ENCODE peak calls at places on chromosomes 5 and 9, in eight cellular contexts. J, K, V, O, P, U, B and R are unnamed samples.

GRCh38 chr5:58314356-58315045 is 145.4 kb downstream of the PLK2 start:
- ATAC-seq in V (no peak), U (peak; percentile 82), J (peak; percentile 19), P (no peak), O (no peak), B (no peak), K (no peak), R (peak; percentile 35)

GRCh38 chr5:134328619-134329018 is 38.4 kb downstream of the CDKL3 start:
- ATAC-seq in V (no peak), B (no peak), J (no peak), O (no peak), U (no peak), P (no peak), K (no peak), R (no peak)

GRCh38 chr9:107587175-107587963 is 97.8 kb upstream of the KLF4 start:
- ATAC-seq in K (no peak), U (peak; percentile 84), B (no peak), J (no peak), P (no peak), V (peak; percentile 81), O (no peak), R (no peak)

GRCh38 chr9:22244141-22245011 is 202.2 kb upstream of the DMRTA1 start:
- ATAC-seq in J (no peak), P (peak; percentile 59), U (peak; percentile 91), B (no peak), V (peak; percentile 82), O (peak; percentile 93), K (peak; percentile 65), R (peak; percentile 57)

GRCh38 chr5:127754727-127755126 is 51.5 kb downstream of the CCDC192 start:
- ATAC-seq in B (no peak), O (no peak), J (no peak), K (no peak), V (no peak), U (peak; percentile 57), P (no peak), R (no peak)

GRCh38 chr9:15211994-15212501 is 95.0 kb downstream of the TTC39B start:
- ATAC-seq in V (peak; percentile 73), U (peak; percentile 11), B (no peak), O (peak; percentile 21), K (no peak), P (no peak), J (no peak), R (no peak)

GRCh38 chr5:14204785-14205321 is 61.7 kb downstream of the TRIO start:
- ATAC-seq in K (no peak), U (peak; percentile 68), B (no peak), P (no peak), J (no peak), V (peak; percentile 66), O (peak; percentile 67), R (peak; percentile 13)

GRCh38 chr5:38595149-38595725 is 38.8 kb upstream of the LIFR start:
- ATAC-seq in V (no peak), O (peak; percentile 42), K (no peak), P (no peak), U (no peak), B (no peak), J (peak; percentile 4), R (no peak)

GRCh38 chr5:171337207-171337562 is 28.1 kb downstream of the TLX3 start:
- ATAC-seq in U (no peak), B (no peak), K (no peak), J (no peak), P (no peak), V (no peak), O (no peak), R (no peak)

GRCh38 chr5:40333459-40334241 is 346.1 kb upstream of the PTGER4 start:
- ATAC-seq in P (peak; percentile 97), O (no peak), U (no peak), B (peak; percentile 95), V (no peak), K (no peak), J (peak; percentile 98), R (peak; percentile 97)

GRCh38 chr9:128099932-128100491 is 27.5 kb downstream of the PTGES2 start:
- ATAC-seq in K (no peak), U (peak; percentile 3), V (no peak), B (no peak), O (no peak), J (no peak), P (no peak), R (peak; percentile 37)

GRCh38 chr9:98942906-98943681 is 613 bp upstream of the COL15A1 start:
- ATAC-seq in O (no peak), U (no peak), B (no peak), K (no peak), P (no peak), V (no peak), J (no peak), R (no peak)

GRCh38 chr9:16333697-16334096 is 536.8 kb downstream of the BNC2 start:
- ATAC-seq in U (no peak), B (no peak), O (no peak), V (no peak), K (no peak), P (no peak), J (no peak), R (no peak)

GRCh38 chr5:81121273-81121672 is 111.8 kb upstream of the CKMT2 start:
- ATAC-seq in U (no peak), B (no peak), J (no peak), P (no peak), K (no peak), O (no peak), V (no peak), R (no peak)